ENCODE peak calls at places on chromosome 10, in five cellular contexts. G is Panc1, M is lower leg skin, V is HFFc6, S is coronary artery. Z is an unnamed sample.

GRCh38 chr10:29590598-29591415 is 44.0 kb downstream of the SVIL start:
- DNase-seq in V (peak; percentile 59), M (no peak), G (peak; percentile 41), S (no peak), Z (no peak)

GRCh38 chr10:93261961-93262610 is 188.4 kb downstream of the CYP26A1 start:
- DNase-seq in V (peak; percentile 74), S (no peak), M (no peak), G (no peak), Z (no peak)

GRCh38 chr10:122323941-122324675 is 50.4 kb upstream of the PLEKHA1 start:
- DNase-seq in G (no peak), S (no peak), V (peak; percentile 19), M (no peak), Z (no peak)

GRCh38 chr10:70378122-70378521 is 4.3 kb downstream of the LRRC20 start:
- DNase-seq in G (peak; percentile 88), S (no peak), M (no peak), V (peak; percentile 94), Z (no peak)

GRCh38 chr10:3330687-3331086 is 158.1 kb upstream of the PITRM1 start:
- DNase-seq in V (peak; percentile 59), S (no peak), M (peak; percentile 59), G (no peak), Z (no peak)

GRCh38 chr10:117261501-117261900 is 20.6 kb downstream of the SLC18A2 start:
- DNase-seq in V (no peak), M (no peak), G (no peak), S (no peak), Z (no peak)

GRCh38 chr10:30219977-30220751 is 128.9 kb downstream of the MTPAP start:
- DNase-seq in G (no peak), V (no peak), M (peak; percentile 21), S (no peak), Z (no peak)

GRCh38 chr10:108574233-108574632 is 1349.1 kb downstream of the XPNPEP1 start:
- DNase-seq in S (no peak), M (no peak), G (no peak), V (no peak), Z (no peak)

GRCh38 chr10:34677591-34677990 is 137.5 kb downstream of the PARD3 start:
- DNase-seq in S (no peak), V (no peak), G (no peak), M (no peak), Z (no peak)

GRCh38 chr10:102231357-102232318 is 5.5 kb downstream of the ELOVL3 start:
- DNase-seq in V (no peak), G (peak; percentile 33), S (peak; percentile 70), M (no peak), Z (no peak)

GRCh38 chr10:75679546-75679945 is 248.1 kb downstream of the LRMDA start:
- DNase-seq in V (no peak), G (no peak), M (no peak), S (no peak), Z (no peak)

GRCh38 chr10:70458329-70459060 is 17.0 kb upstream of the NODAL start:
- DNase-seq in M (no peak), V (peak; percentile 68), S (peak; percentile 93), G (no peak), Z (peak; percentile 39)

GRCh38 chr10:4407783-4408182 is 418.2 kb upstream of the AKR1E2 start:
- DNase-seq in V (peak; percentile 46), G (no peak), M (no peak), S (no peak), Z (no peak)

GRCh38 chr10:105952153-105952552 is 1212.4 kb downstream of the SORCS1 start:
- DNase-seq in M (no peak), V (peak; percentile 52), S (no peak), G (no peak), Z (peak; percentile 9)

GRCh38 chr10:126135177-126135576 is 238.8 kb downstream of the FANK1 start:
- DNase-seq in G (no peak), V (no peak), S (no peak), M (no peak), Z (no peak)

GRCh38 chr10:113991091-113991860 is 52.4 kb upstream of the ADRB1 start:
- DNase-seq in G (no peak), M (no peak), S (no peak), V (no peak), Z (no peak)

GRCh38 chr10:91665842-91666241 is 33.0 kb upstream of the PPP1R3C start:
- DNase-seq in V (peak; percentile 66), M (no peak), G (no peak), S (no peak), Z (no peak)

GRCh38 chr10:87658383-87658795 is 1.3 kb upstream of the PAPSS2 start:
- DNase-seq in G (no peak), V (no peak), S (no peak), M (no peak), Z (no peak)

GRCh38 chr10:132443605-132443997 is 46.6 kb downstream of the PWWP2B start:
- DNase-seq in V (peak; percentile 29), S (no peak), M (no peak), G (no peak), Z (no peak)

GRCh38 chr10:127307338-127307737 is 110.9 kb upstream of the INSYN2A start:
- DNase-seq in S (no peak), M (no peak), V (no peak), G (no peak), Z (no peak)

GRCh38 chr10:86163522-86164215 is 202.9 kb downstream of the GRID1 start:
- DNase-seq in V (no peak), S (no peak), G (no peak), M (no peak), Z (no peak)

GRCh38 chr10:59907537-59907917 is 1.2 kb upstream of the CCDC6 start:
- DNase-seq in M (no peak), G (no peak), V (no peak), S (no peak), Z (no peak)

GRCh38 chr10:59905735-59906416 is 480 bp downstream of the CCDC6 start:
- DNase-seq in M (no peak), G (no peak), S (no peak), V (no peak), Z (peak; percentile 12)

GRCh38 chr10:59908808-59909143 is 2.4 kb upstream of the CCDC6 start:
- DNase-seq in M (no peak), V (no peak), S (no peak), G (no peak), Z (no peak)

GRCh38 chr10:59906417-59907202 is at the start of gene CCDC6:
- DNase-seq in M (peak; percentile 88), G (peak; percentile 71), V (peak; percentile 88), S (peak; percentile 95), Z (peak; percentile 90)

DNA sequence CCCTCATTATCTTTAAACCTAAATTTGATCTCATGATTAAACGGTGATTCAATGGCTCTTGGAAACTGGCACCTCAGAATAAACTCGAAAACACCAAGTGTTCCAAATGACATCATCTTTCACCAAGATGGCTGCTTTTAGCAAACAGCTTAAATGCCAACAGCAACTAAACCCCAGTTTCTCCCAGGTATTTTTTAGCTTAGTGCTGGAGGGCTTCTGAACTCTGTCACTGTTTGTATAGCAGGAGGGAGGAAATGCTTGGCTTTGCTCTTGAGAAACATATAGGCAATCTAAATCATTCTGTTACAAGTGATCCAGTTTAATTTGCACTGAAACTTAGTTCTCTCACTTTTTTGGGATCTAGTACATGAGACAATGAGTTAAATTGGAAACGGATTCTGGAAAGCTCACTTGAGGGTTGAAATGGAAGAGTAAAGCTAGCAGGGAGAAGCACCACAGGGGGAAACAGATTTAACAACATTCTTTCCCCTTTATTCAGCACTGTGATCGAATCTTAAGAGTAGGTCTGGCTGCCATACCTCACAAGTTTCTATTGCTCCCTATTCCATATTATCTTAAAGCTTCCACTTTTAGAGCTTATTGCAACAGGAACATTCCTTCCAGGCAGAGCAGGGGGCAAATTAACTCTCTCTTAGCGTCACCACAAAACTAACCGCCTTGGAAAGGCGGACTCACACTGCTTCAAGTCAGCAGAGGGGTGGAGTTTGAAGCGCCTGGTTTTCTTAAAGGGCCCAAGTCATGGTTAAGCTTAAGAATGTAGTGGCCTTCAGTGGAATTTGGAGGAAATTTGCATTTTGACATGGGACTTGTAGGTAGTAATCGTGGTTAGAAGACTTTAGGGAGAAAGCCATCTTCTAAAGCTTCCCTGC is 1.8 kb upstream of the CCDC6 start:
- DNase-seq in S (peak; percentile 81), G (peak; percentile 71), M (peak; percentile 75), V (peak; percentile 79), Z (no peak)
- TF ChIP-seq CTCF in S (no peak), G (no peak), M (no peak), V (no peak), Z (no peak)

DNA sequence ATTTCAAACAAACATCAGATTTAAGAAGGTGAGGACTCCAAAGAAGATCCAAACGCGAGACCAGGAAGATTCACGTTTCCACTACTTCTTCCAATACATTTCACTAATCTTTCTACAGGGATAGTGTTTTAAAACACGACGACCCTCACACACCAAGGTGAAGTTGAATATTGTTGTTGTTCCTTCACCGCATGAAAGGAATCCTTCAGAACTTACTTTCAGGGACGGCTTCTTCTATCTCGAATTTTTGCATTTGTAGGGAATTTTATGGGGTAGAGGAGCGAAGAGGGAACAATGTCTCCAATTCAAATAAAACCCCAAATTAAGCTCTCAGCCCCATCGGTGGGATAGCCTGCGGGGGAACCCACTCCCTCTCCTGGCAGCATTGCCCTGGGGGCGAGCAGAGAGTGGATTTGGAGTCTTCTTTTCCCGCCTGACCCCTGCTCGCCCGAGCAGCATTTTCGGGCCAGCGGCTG is 1.5 kb upstream of the GATA3 start:
- DNase-seq in M (no peak), S (no peak), V (no peak), G (no peak), Z (no peak)
- TF ChIP-seq CTCF in M (no peak), S (peak; percentile 73), V (no peak), G (no peak), Z (peak; percentile 80)

GRCh38 chr10:72375585-72375984 is 20.9 kb upstream of the DNAJB12 start:
- DNase-seq in V (peak; percentile 5), S (no peak), G (no peak), M (no peak), Z (no peak)
- TF ChIP-seq CTCF in V (no peak), S (no peak), G (peak; percentile 64), M (no peak), Z (peak; percentile 13)

DNA sequence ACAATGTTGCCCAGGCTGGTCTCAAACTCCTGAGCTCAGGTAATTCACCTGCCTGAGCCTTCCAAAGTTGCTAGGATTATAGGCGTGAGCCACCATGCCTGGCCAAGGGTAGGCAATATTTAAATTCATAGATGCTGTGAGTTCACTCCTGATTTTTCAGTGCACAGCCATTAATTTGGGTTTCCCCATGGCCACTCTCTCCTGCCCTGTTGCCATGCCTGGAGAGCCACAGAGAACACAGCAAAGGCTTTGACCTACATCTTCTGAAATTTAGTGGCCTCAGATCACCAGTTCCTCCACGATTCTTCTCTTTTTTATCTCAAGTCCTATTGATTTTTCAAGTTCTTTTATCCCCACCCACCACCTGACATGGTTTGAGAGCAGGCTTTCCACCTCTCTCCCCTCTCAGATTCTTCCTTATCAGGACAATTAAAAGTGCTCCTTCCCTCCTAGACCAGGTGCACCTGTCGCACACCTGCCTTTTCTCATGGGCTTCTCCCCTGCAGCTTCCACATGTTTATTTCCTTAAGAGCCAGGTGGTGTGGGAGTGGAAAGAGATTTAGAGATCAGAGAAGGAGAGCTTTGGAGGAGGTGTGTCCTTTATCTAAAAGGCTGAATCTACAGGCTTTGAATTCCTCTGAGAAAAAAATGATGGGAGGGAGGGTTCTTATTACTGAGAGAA is 123.8 kb downstream of the ADRA2A start:
- DNase-seq in V (no peak), G (no peak), M (no peak), S (no peak), Z (no peak)
- TF ChIP-seq CTCF in V (no peak), G (no peak), M (no peak), S (no peak), Z (no peak)

GRCh38 chr10:58328233-58328632 is 6.6 kb upstream of the UBE2D1 start:
- DNase-seq in M (no peak), V (no peak), G (no peak), S (no peak), Z (no peak)
- TF ChIP-seq CTCF in M (no peak), V (no peak), G (no peak), S (no peak), Z (no peak)

Z was measured in progenitor cell of endocrine pancreas.